ENCODE peak calls at places on chromosome 4, in ten cellular contexts. One of them, this sample, is unnamed. For H3K4me1 and H3K27me3, the result is how much of the 10 kb centered on the place peaks cover.

GRCh38 chr4:10639100-10639499 is 45.5 kb downstream of the CLNK start:
- DNase-seq in vagina: no peak
- DNase-seq in SK-N-SH: no peak
- DNase-seq in H1: no peak
- DNase-seq in naive thymus-derived CD4-positive, alpha-beta T cell: no peak
- DNase-seq in CD8-positive, alpha-beta T cell: no peak
- DNase-seq in Peyer's patch: no peak
- DNase-seq in GM23338: no peak
- DNase-seq in neural progenitor cell: peak
- DNase-seq in suprapubic skin: no peak
- DNase-seq in this sample: no peak

GRCh38 chr4:116027311-116027710 is 913.9 kb upstream of the NDST4 start:
- DNase-seq in vagina: no peak
- DNase-seq in SK-N-SH: no peak
- DNase-seq in H1: no peak
- DNase-seq in naive thymus-derived CD4-positive, alpha-beta T cell: no peak
- DNase-seq in CD8-positive, alpha-beta T cell: no peak
- DNase-seq in Peyer's patch: no peak
- DNase-seq in GM23338: no peak
- DNase-seq in neural progenitor cell: no peak
- DNase-seq in suprapubic skin: no peak
- DNase-seq in this sample: no peak

GRCh38 chr4:83561381-83561780 is 25.5 kb downstream of the GPAT3 start:
- DNase-seq in vagina: no peak
- DNase-seq in SK-N-SH: no peak
- DNase-seq in H1: no peak
- DNase-seq in naive thymus-derived CD4-positive, alpha-beta T cell: no peak
- DNase-seq in CD8-positive, alpha-beta T cell: no peak
- DNase-seq in Peyer's patch: no peak
- DNase-seq in GM23338: no peak
- DNase-seq in neural progenitor cell: no peak
- DNase-seq in suprapubic skin: no peak
- DNase-seq in this sample: no peak

GRCh38 chr4:57424231-57424897 is 314.2 kb upstream of the IGFBP7 start:
- DNase-seq in vagina: no peak
- DNase-seq in SK-N-SH: no peak
- DNase-seq in H1: no peak
- DNase-seq in naive thymus-derived CD4-positive, alpha-beta T cell: no peak
- DNase-seq in CD8-positive, alpha-beta T cell: no peak
- DNase-seq in Peyer's patch: no peak
- DNase-seq in GM23338: no peak
- DNase-seq in neural progenitor cell: no peak
- DNase-seq in suprapubic skin: no peak
- DNase-seq in this sample: no peak

GRCh38 chr4:87679449-87680169 is 29.5 kb downstream of the DMP1 start:
- DNase-seq in vagina: no peak
- DNase-seq in SK-N-SH: peak
- DNase-seq in H1: peak
- DNase-seq in naive thymus-derived CD4-positive, alpha-beta T cell: no peak
- DNase-seq in CD8-positive, alpha-beta T cell: peak
- DNase-seq in Peyer's patch: no peak
- DNase-seq in GM23338: peak
- DNase-seq in neural progenitor cell: peak
- DNase-seq in suprapubic skin: no peak
- DNase-seq in this sample: no peak

GRCh38 chr4:22220965-22221364 is 272.4 kb upstream of the KCNIP4 start:
- DNase-seq in vagina: no peak
- DNase-seq in SK-N-SH: no peak
- DNase-seq in H1: no peak
- DNase-seq in naive thymus-derived CD4-positive, alpha-beta T cell: no peak
- DNase-seq in CD8-positive, alpha-beta T cell: no peak
- DNase-seq in Peyer's patch: no peak
- DNase-seq in GM23338: no peak
- DNase-seq in neural progenitor cell: no peak
- DNase-seq in suprapubic skin: no peak
- DNase-seq in this sample: no peak

GRCh38 chr4:773214-773613 is 52.7 kb downstream of the CPLX1 start:
- DNase-seq in vagina: no peak
- DNase-seq in SK-N-SH: no peak
- DNase-seq in H1: no peak
- DNase-seq in naive thymus-derived CD4-positive, alpha-beta T cell: no peak
- DNase-seq in CD8-positive, alpha-beta T cell: no peak
- DNase-seq in Peyer's patch: no peak
- DNase-seq in GM23338: no peak
- DNase-seq in neural progenitor cell: no peak
- DNase-seq in suprapubic skin: no peak
- DNase-seq in this sample: no peak

GRCh38 chr4:1748465-1748995 is 27.2 kb downstream of the TACC3 start:
- DNase-seq in vagina: no peak
- DNase-seq in SK-N-SH: peak
- DNase-seq in H1: peak
- DNase-seq in naive thymus-derived CD4-positive, alpha-beta T cell: peak
- DNase-seq in CD8-positive, alpha-beta T cell: peak
- DNase-seq in Peyer's patch: peak
- DNase-seq in GM23338: peak
- DNase-seq in neural progenitor cell: peak
- DNase-seq in suprapubic skin: no peak
- DNase-seq in this sample: peak

GRCh38 chr4:3688018-3688998 is 77.9 kb upstream of the ADRA2C start:
- DNase-seq in vagina: no peak
- DNase-seq in SK-N-SH: no peak
- DNase-seq in H1: no peak
- DNase-seq in naive thymus-derived CD4-positive, alpha-beta T cell: no peak
- DNase-seq in CD8-positive, alpha-beta T cell: no peak
- DNase-seq in Peyer's patch: peak
- DNase-seq in GM23338: no peak
- DNase-seq in neural progenitor cell: no peak
- DNase-seq in suprapubic skin: peak
- DNase-seq in this sample: no peak

GRCh38 chr4:19850909-19851308 is 400.8 kb upstream of the SLIT2 start:
- DNase-seq in vagina: no peak
- DNase-seq in SK-N-SH: no peak
- DNase-seq in H1: peak
- DNase-seq in naive thymus-derived CD4-positive, alpha-beta T cell: no peak
- DNase-seq in CD8-positive, alpha-beta T cell: no peak
- DNase-seq in Peyer's patch: no peak
- DNase-seq in GM23338: no peak
- DNase-seq in neural progenitor cell: no peak
- DNase-seq in suprapubic skin: no peak
- DNase-seq in this sample: no peak

GRCh38 chr4:20839957-20840356 is 139.7 kb downstream of the PACRGL start:
- DNase-seq in vagina: no peak
- DNase-seq in SK-N-SH: no peak
- DNase-seq in H1: no peak
- DNase-seq in naive thymus-derived CD4-positive, alpha-beta T cell: no peak
- DNase-seq in CD8-positive, alpha-beta T cell: no peak
- DNase-seq in Peyer's patch: no peak
- DNase-seq in GM23338: no peak
- DNase-seq in neural progenitor cell: no peak
- DNase-seq in suprapubic skin: no peak
- DNase-seq in this sample: no peak

GRCh38 chr4:120005527-120005926 is 61.1 kb downstream of the MAD2L1 start:
- DNase-seq in vagina: no peak
- DNase-seq in SK-N-SH: no peak
- DNase-seq in H1: no peak
- DNase-seq in naive thymus-derived CD4-positive, alpha-beta T cell: no peak
- DNase-seq in CD8-positive, alpha-beta T cell: no peak
- DNase-seq in Peyer's patch: no peak
- DNase-seq in GM23338: no peak
- DNase-seq in neural progenitor cell: no peak
- DNase-seq in suprapubic skin: no peak
- DNase-seq in this sample: no peak

GRCh38 chr4:145679991-145680455 is at the start of gene C4orf51:
- DNase-seq in vagina: no peak
- DNase-seq in SK-N-SH: no peak
- DNase-seq in H1: no peak
- DNase-seq in naive thymus-derived CD4-positive, alpha-beta T cell: no peak
- DNase-seq in CD8-positive, alpha-beta T cell: no peak
- DNase-seq in Peyer's patch: no peak
- DNase-seq in GM23338: no peak
- DNase-seq in neural progenitor cell: no peak
- DNase-seq in suprapubic skin: no peak
- DNase-seq in this sample: peak

GRCh38 chr4:149211961-149212360 is 603.7 kb downstream of the IQCM start:
- DNase-seq in vagina: no peak
- DNase-seq in SK-N-SH: no peak
- DNase-seq in H1: no peak
- DNase-seq in naive thymus-derived CD4-positive, alpha-beta T cell: no peak
- DNase-seq in CD8-positive, alpha-beta T cell: no peak
- DNase-seq in Peyer's patch: no peak
- DNase-seq in GM23338: no peak
- DNase-seq in neural progenitor cell: no peak
- DNase-seq in suprapubic skin: no peak
- DNase-seq in this sample: no peak

GRCh38 chr4:89482248-89482647 is 174.6 kb upstream of the GPRIN3 start:
- DNase-seq in vagina: no peak
- DNase-seq in SK-N-SH: peak
- DNase-seq in H1: no peak
- DNase-seq in naive thymus-derived CD4-positive, alpha-beta T cell: no peak
- DNase-seq in CD8-positive, alpha-beta T cell: no peak
- DNase-seq in Peyer's patch: no peak
- DNase-seq in GM23338: peak
- DNase-seq in neural progenitor cell: peak
- DNase-seq in suprapubic skin: no peak
- DNase-seq in this sample: no peak

DNA sequence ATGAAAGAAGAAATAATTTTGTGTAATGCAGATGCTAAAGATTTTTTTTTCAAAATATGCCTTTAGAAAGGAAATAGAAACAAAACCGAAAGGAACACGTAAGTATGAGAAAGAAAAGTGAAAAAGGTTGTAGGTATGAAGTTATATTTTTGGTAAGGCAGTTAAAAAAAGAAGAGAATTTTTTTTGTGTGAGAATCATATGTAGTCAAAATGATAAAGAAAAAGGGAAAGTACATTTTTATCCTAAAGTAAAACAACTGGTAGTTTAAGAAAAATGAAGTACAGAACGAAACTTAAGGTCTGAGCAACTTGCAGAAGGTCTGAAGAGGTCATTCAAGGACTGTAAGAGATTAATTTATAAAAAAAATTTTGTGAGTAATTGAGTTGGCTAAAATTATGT is 164.0 kb upstream of the TRAM1L1 start:
- DNase-seq in vagina: no peak
- DNase-seq in SK-N-SH: no peak
- DNase-seq in H1: no peak
- DNase-seq in naive thymus-derived CD4-positive, alpha-beta T cell: no peak
- DNase-seq in CD8-positive, alpha-beta T cell: no peak
- DNase-seq in Peyer's patch: no peak
- DNase-seq in GM23338: no peak
- DNase-seq in neural progenitor cell: no peak
- DNase-seq in suprapubic skin: no peak
- DNase-seq in this sample: no peak
- H3K4me1 ChIP-seq in vagina: under half
- H3K4me1 ChIP-seq in SK-N-SH: under half
- H3K4me1 ChIP-seq in H1: under half
- H3K4me1 ChIP-seq in naive thymus-derived CD4-positive, alpha-beta T cell: under half
- H3K4me1 ChIP-seq in CD8-positive, alpha-beta T cell: under half
- H3K4me1 ChIP-seq in Peyer's patch: under half
- H3K4me1 ChIP-seq in GM23338: under half
- H3K4me1 ChIP-seq in neural progenitor cell: under half
- H3K4me1 ChIP-seq in suprapubic skin: under half
- H3K4me1 ChIP-seq in this sample: under half

GRCh38 chr4:185018834-185019450 is 652 bp downstream of the HELT start:
- DNase-seq in vagina: no peak
- DNase-seq in SK-N-SH: peak
- DNase-seq in H1: no peak
- DNase-seq in naive thymus-derived CD4-positive, alpha-beta T cell: no peak
- DNase-seq in CD8-positive, alpha-beta T cell: no peak
- DNase-seq in Peyer's patch: peak
- DNase-seq in GM23338: peak
- DNase-seq in neural progenitor cell: peak
- DNase-seq in suprapubic skin: no peak
- DNase-seq in this sample: no peak

GRCh38 chr4:185019451-185020292 is 1.4 kb downstream of the HELT start:
- DNase-seq in vagina: no peak
- DNase-seq in SK-N-SH: peak
- DNase-seq in H1: no peak
- DNase-seq in naive thymus-derived CD4-positive, alpha-beta T cell: no peak
- DNase-seq in CD8-positive, alpha-beta T cell: no peak
- DNase-seq in Peyer's patch: no peak
- DNase-seq in GM23338: peak
- DNase-seq in neural progenitor cell: peak
- DNase-seq in suprapubic skin: no peak
- DNase-seq in this sample: no peak

GRCh38 chr4:185020293-185020808 is 2.1 kb downstream of the HELT start:
- DNase-seq in vagina: no peak
- DNase-seq in SK-N-SH: peak
- DNase-seq in H1: no peak
- DNase-seq in naive thymus-derived CD4-positive, alpha-beta T cell: no peak
- DNase-seq in CD8-positive, alpha-beta T cell: no peak
- DNase-seq in Peyer's patch: no peak
- DNase-seq in GM23338: peak
- DNase-seq in neural progenitor cell: peak
- DNase-seq in suprapubic skin: no peak
- DNase-seq in this sample: no peak

GRCh38 chr4:185020863-185021761 is 2.8 kb downstream of the HELT start:
- DNase-seq in vagina: no peak
- DNase-seq in SK-N-SH: no peak
- DNase-seq in H1: no peak
- DNase-seq in naive thymus-derived CD4-positive, alpha-beta T cell: no peak
- DNase-seq in CD8-positive, alpha-beta T cell: no peak
- DNase-seq in Peyer's patch: no peak
- DNase-seq in GM23338: peak
- DNase-seq in neural progenitor cell: peak
- DNase-seq in suprapubic skin: no peak
- DNase-seq in this sample: no peak

GRCh38 chr4:185023471-185023870 is 5.2 kb downstream of the HELT start:
- DNase-seq in vagina: peak
- DNase-seq in SK-N-SH: no peak
- DNase-seq in H1: no peak
- DNase-seq in naive thymus-derived CD4-positive, alpha-beta T cell: no peak
- DNase-seq in CD8-positive, alpha-beta T cell: no peak
- DNase-seq in Peyer's patch: no peak
- DNase-seq in GM23338: peak
- DNase-seq in neural progenitor cell: peak
- DNase-seq in suprapubic skin: no peak
- DNase-seq in this sample: no peak
- H3K27me3 ChIP-seq in vagina: under half
- H3K27me3 ChIP-seq in SK-N-SH: under half
- H3K27me3 ChIP-seq in H1: half or more
- H3K27me3 ChIP-seq in naive thymus-derived CD4-positive, alpha-beta T cell: under half
- H3K27me3 ChIP-seq in CD8-positive, alpha-beta T cell: under half
- H3K27me3 ChIP-seq in Peyer's patch: under half
- H3K27me3 ChIP-seq in GM23338: half or more
- H3K27me3 ChIP-seq in neural progenitor cell: half or more
- H3K27me3 ChIP-seq in suprapubic skin: half or more
- H3K27me3 ChIP-seq in this sample: under half

GRCh38 chr4:139665079-139665689 is 435 bp upstream of the MGST2 start:
- DNase-seq in vagina: no peak
- DNase-seq in SK-N-SH: no peak
- DNase-seq in H1: no peak
- DNase-seq in naive thymus-derived CD4-positive, alpha-beta T cell: no peak
- DNase-seq in CD8-positive, alpha-beta T cell: no peak
- DNase-seq in Peyer's patch: no peak
- DNase-seq in GM23338: no peak
- DNase-seq in neural progenitor cell: no peak
- DNase-seq in suprapubic skin: no peak
- DNase-seq in this sample: no peak
- H3K4me1 ChIP-seq in vagina: under half
- H3K4me1 ChIP-seq in SK-N-SH: under half
- H3K4me1 ChIP-seq in H1: under half
- H3K4me1 ChIP-seq in naive thymus-derived CD4-positive, alpha-beta T cell: under half
- H3K4me1 ChIP-seq in CD8-positive, alpha-beta T cell: under half
- H3K4me1 ChIP-seq in Peyer's patch: under half
- H3K4me1 ChIP-seq in GM23338: under half
- H3K4me1 ChIP-seq in neural progenitor cell: under half
- H3K4me1 ChIP-seq in suprapubic skin: under half
- H3K4me1 ChIP-seq in this sample: under half

GRCh38 chr4:8588196-8588470 is 4.4 kb upstream of the CPZ start:
- DNase-seq in vagina: no peak
- DNase-seq in SK-N-SH: no peak
- DNase-seq in H1: no peak
- DNase-seq in naive thymus-derived CD4-positive, alpha-beta T cell: no peak
- DNase-seq in CD8-positive, alpha-beta T cell: no peak
- DNase-seq in Peyer's patch: no peak
- DNase-seq in GM23338: no peak
- DNase-seq in neural progenitor cell: no peak
- DNase-seq in suprapubic skin: no peak
- DNase-seq in this sample: no peak
- H3K27me3 ChIP-seq in vagina: under half
- H3K27me3 ChIP-seq in SK-N-SH: under half
- H3K27me3 ChIP-seq in H1: under half
- H3K27me3 ChIP-seq in naive thymus-derived CD4-positive, alpha-beta T cell: under half
- H3K27me3 ChIP-seq in CD8-positive, alpha-beta T cell: under half
- H3K27me3 ChIP-seq in Peyer's patch: under half
- H3K27me3 ChIP-seq in GM23338: under half
- H3K27me3 ChIP-seq in neural progenitor cell: under half
- H3K27me3 ChIP-seq in suprapubic skin: half or more
- H3K27me3 ChIP-seq in this sample: under half

This sample was measured in prostate gland.